ENCODE peak calls at places on chromosomes 5 and 9, in four cellular contexts. S is HS-5, P is colonic mucosa, U is adrenal gland. K is an unnamed sample.

GRCh38 chr5:169856571-169856970 is 123.7 kb downstream of the INSYN2B start:
- DNase-seq in P (no peak), U (peak), S (peak), K (no peak)

GRCh38 chr9:99544526-99544925 is 277.2 kb upstream of the NR4A3 start:
- DNase-seq in U (no peak), P (no peak), S (no peak), K (no peak)

GRCh38 chr5:154779105-154779504 is 23.9 kb downstream of the LARP1 start:
- DNase-seq in P (no peak), S (peak), U (peak), K (no peak)

GRCh38 chr5:53112909-53113308 is 3.4 kb upstream of the MOCS2 start:
- DNase-seq in P (no peak), U (no peak), S (no peak), K (no peak)

GRCh38 chr5:995318-995717 is 13.3 kb upstream of the NKD2 start:
- DNase-seq in U (no peak), S (no peak), P (no peak), K (no peak)

GRCh38 chr5:55220433-55221185 is 6.5 kb downstream of the MCIDAS start:
- DNase-seq in S (no peak), P (peak), U (no peak), K (no peak)

GRCh38 chr9:11025775-11026174 is 413.0 kb upstream of the PTPRD start:
- DNase-seq in U (no peak), P (no peak), S (no peak), K (no peak)

GRCh38 chr9:16329699-16330113 is 540.8 kb downstream of the BNC2 start:
- DNase-seq in S (no peak), P (peak), U (no peak), K (no peak)

GRCh38 chr5:136018814-136019777 is 9.7 kb upstream of the TGFBI start:
- DNase-seq in S (peak), P (peak), U (peak), K (no peak)

GRCh38 chr5:66209350-66209749 is 65.2 kb downstream of the SREK1 start:
- DNase-seq in P (no peak), U (no peak), S (peak), K (peak)

GRCh38 chr5:150766265-150766664 is 7.4 kb upstream of the DCTN4 start:
- DNase-seq in U (no peak), S (no peak), P (no peak), K (no peak)

GRCh38 chr5:113340537-113340936 is 94.3 kb downstream of the TSSK1B start:
- DNase-seq in U (no peak), P (no peak), S (no peak), K (no peak)

GRCh38 chr5:135333737-135334515 is 65.1 kb downstream of the MACROH2A1 start:
- DNase-seq in S (no peak), P (no peak), U (no peak), K (no peak)

GRCh38 chr9:129141066-129142041 is 30.1 kb downstream of the PTPA start:
- DNase-seq in S (no peak), P (peak), U (peak), K (no peak)

GRCh38 chr9:2377135-2377534 is 244.5 kb upstream of the VLDLR start:
- DNase-seq in U (no peak), S (no peak), P (no peak), K (no peak)

GRCh38 chr9:15299374-15299939 is 7.6 kb downstream of the TTC39B start:
- DNase-seq in P (no peak), S (no peak), U (no peak), K (no peak)

GRCh38 chr9:125125523-125125922 is 17.8 kb downstream of the SCAI start:
- DNase-seq in S (no peak), U (peak), P (no peak), K (no peak)

GRCh38 chr9:100440071-100440470 is 13.1 kb downstream of the MSANTD3 start:
- DNase-seq in S (no peak), P (no peak), U (no peak), K (no peak)

K was measured in 8988T.